ENCODE peak calls at places on chromosomes 3 and 15, in six cellular contexts. H is NCI-H748 treated with DMSO at 0.1 percent for 48 hours, Z is RPMI7951, M is A172, J is endothelial cell, N is anterior cingulate cortex. Y is an unnamed sample.

GRCh38 chr3:23112491-23112890 is 90.6 kb upstream of the UBE2E2 start:
- DNase-seq in Z (no peak), N (no peak), H (no peak), J (no peak), M (no peak), Y (no peak)

GRCh38 chr3:15645740-15646490 is 44.4 kb downstream of the BTD start:
- DNase-seq in J (no peak), H (no peak), M (peak; percentile 100), N (no peak), Z (peak; percentile 99), Y (peak; percentile 57)

GRCh38 chr3:53804697-53805462 is 41.3 kb downstream of the CHDH start:
- DNase-seq in H (no peak), M (peak; percentile 64), Z (peak; percentile 77), J (no peak), N (peak; percentile 40), Y (no peak)

GRCh38 chr3:114745322-114746240 is 401.5 kb downstream of the ZBTB20 start:
- DNase-seq in H (peak; percentile 1), N (no peak), M (peak; percentile 65), Z (peak; percentile 76), J (no peak), Y (no peak)

GRCh38 chr3:115974940-115975339 is 351.6 kb downstream of the GAP43 start:
- DNase-seq in M (no peak), J (no peak), N (no peak), H (no peak), Z (peak; percentile 21), Y (no peak)

GRCh38 chr3:37198996-37199395 is 24.6 kb upstream of the LRRFIP2 start:
- DNase-seq in N (no peak), J (no peak), Z (peak; percentile 73), H (no peak), M (peak; percentile 59), Y (no peak)

GRCh38 chr3:52520141-52520667 is 13.5 kb downstream of the NT5DC2 start:
- DNase-seq in H (no peak), N (no peak), J (no peak), M (no peak), Z (no peak), Y (no peak)

GRCh38 chr15:90654233-90655124 is 62.7 kb upstream of the BLM start:
- DNase-seq in J (no peak), H (no peak), M (peak; percentile 41), N (no peak), Z (peak; percentile 54), Y (no peak)

GRCh38 chr15:100279849-100280248 is 61.9 kb downstream of the ADAMTS17 start:
- DNase-seq in Z (no peak), N (no peak), H (no peak), J (no peak), M (no peak), Y (no peak)

GRCh38 chr3:153130312-153130977 is 31.6 kb upstream of the RAP2B start:
- DNase-seq in H (no peak), N (no peak), M (peak; percentile 89), J (no peak), Z (peak; percentile 72), Y (no peak)

GRCh38 chr3:49013113-49013737 is 5.2 kb downstream of the DALRD3 start:
- DNase-seq in Z (no peak), H (no peak), N (no peak), J (no peak), M (no peak), Y (no peak)

GRCh38 chr3:131526801-131527347 is 24.1 kb upstream of the MRPL3 start:
- DNase-seq in M (no peak), J (peak; percentile 26), Z (peak; percentile 68), N (peak; percentile 7), H (no peak), Y (no peak)